ENCODE peak calls at places on chromosomes 12 and 14, in six cellular contexts. Z is stimulated activated CD8-positive, alpha-beta memory T cell treated with anti-CD3 and anti-CD28 coated beads, Interleukin-15, amount 100 ng/mL, for 24 hours; G is activated naive CD8-positive, alpha-beta T cell treated with anti-CD3 and anti-CD28 coated beads, Interleukin-2, amount 50 U/mL, for 24 hours; F is left cardiac atrium; H is memory B cell; K is left kidney. I is an unnamed sample.

GRCh38 chr12:52581481-52581880 is 7.8 kb upstream of the KRT74 start:
- DNase-seq in H (no peak), Z (no peak), K (no peak), F (no peak), G (no peak), I (no peak)

GRCh38 chr14:51828017-51828797 is 32.2 kb upstream of the GNG2 start:
- DNase-seq in G (peak), F (peak), Z (peak), H (peak), K (no peak), I (no peak)

GRCh38 chr12:58942345-58942744 is 22.0 kb upstream of the LRIG3 start:
- DNase-seq in G (no peak), H (no peak), K (no peak), Z (no peak), F (no peak), I (no peak)

GRCh38 chr14:63155511-63156189 is 48.6 kb upstream of the RHOJ start:
- DNase-seq in G (no peak), K (no peak), F (no peak), Z (no peak), H (no peak), I (no peak)

GRCh38 chr14:58414845-58415244 is 12.5 kb downstream of the TIMM9 start:
- DNase-seq in H (no peak), Z (no peak), F (no peak), K (no peak), G (no peak), I (no peak)

GRCh38 chr14:67423424-67423823 is 11.5 kb upstream of the PLEK2 start:
- DNase-seq in G (no peak), K (no peak), Z (no peak), H (no peak), F (no peak), I (no peak)

GRCh38 chr12:107134558-107134957 is 41.2 kb upstream of the CRY1 start:
- DNase-seq in K (peak), Z (no peak), F (no peak), G (peak), H (no peak), I (peak)

GRCh38 chr14:91899777-91900176 is 32.4 kb upstream of the TC2N start:
- DNase-seq in H (no peak), Z (no peak), G (no peak), F (no peak), K (no peak), I (no peak)